ENCODE peak calls at places on chromosomes 3 and 15, in seven cellular contexts. C is GM04504; H is GM13976; Z is Right ventricle myocardium inferior; I is GM12864; J is G401; L is activated CD4-positive, alpha-beta T cell treated with anti-CD3 and anti-CD28 coated beads, Interleukin-2, amount 10 ng/mL, durations not matched to agents 7 days and 5 days. R is an unnamed sample.

GRCh38 chr3:33636125-33636855 is 81.8 kb downstream of the CLASP2 start:
- DNase-seq in C (peak; percentile 29), H (peak; percentile 39), Z (no peak), I (peak; percentile 33), J (peak; percentile 72), L (peak; percentile 13), R (no peak)

GRCh38 chr3:39144095-39144747 is 9.2 kb downstream of the CSRNP1 start:
- DNase-seq in C (no peak), H (no peak), Z (no peak), I (no peak), J (no peak), L (no peak), R (no peak)

GRCh38 chr3:125057186-125057850 is 1.5 kb upstream of the HEG1 start:
- DNase-seq in C (peak; percentile 64), H (no peak), Z (no peak), I (no peak), J (no peak), L (no peak), R (no peak)

GRCh38 chr3:29171583-29171990 is 109.3 kb upstream of the RBMS3 start:
- DNase-seq in C (no peak), H (no peak), Z (no peak), I (no peak), J (no peak), L (peak; percentile 26), R (no peak)

GRCh38 chr15:98795980-98796379 is 147.6 kb downstream of the IGF1R start:
- DNase-seq in C (no peak), H (no peak), Z (no peak), I (no peak), J (peak; percentile 40), L (no peak), R (no peak)

GRCh38 chr3:64108784-64109317 is 85.6 kb upstream of the PSMD6 start:
- DNase-seq in C (no peak), H (no peak), Z (no peak), I (no peak), J (no peak), L (no peak), R (no peak)

GRCh38 chr3:75049581-75049980 is 435.1 kb upstream of the CNTN3 start:
- DNase-seq in C (no peak), H (no peak), Z (no peak), I (no peak), J (no peak), L (no peak), R (no peak)

GRCh38 chr15:23572844-23573243 is 7.4 kb downstream of the MKRN3 start:
- DNase-seq in C (no peak), H (no peak), Z (no peak), I (no peak), J (no peak), L (no peak), R (no peak)

GRCh38 chr15:57941816-57942215 is 123.7 kb downstream of the ALDH1A2 start:
- DNase-seq in C (no peak), H (no peak), Z (no peak), I (no peak), J (no peak), L (no peak), R (no peak)

GRCh38 chr3:13569201-13569600 is 20.3 kb downstream of the FBLN2 start:
- DNase-seq in C (no peak), H (no peak), Z (no peak), I (no peak), J (no peak), L (no peak), R (no peak)